ENCODE peak calls at places on chromosome 21, in ten cellular contexts. F is uterus, K is breast epithelium, D is esophagus squamous epithelium, B is sigmoid colon, N is IMR-90, S is ovary, E is K562, Z is right lobe of liver, V is stomach. X is an unnamed sample.

GRCh38 chr21:32806810-32807386 is 35.3 kb upstream of the PAXBP1 start:
- DNase-seq in F (no peak), K (no peak), D (no peak), B (no peak), N (peak; percentile 40), S (no peak), E (no peak), Z (no peak), V (no peak), X (no peak)

GRCh38 chr21:16287060-16287459 is 557.3 kb downstream of the USP25 start:
- DNase-seq in F (no peak), K (no peak), D (no peak), B (no peak), N (no peak), S (no peak), E (no peak), Z (no peak), V (no peak), X (no peak)

GRCh38 chr21:14526199-14526598 is 19.9 kb downstream of the SAMSN1 start:
- DNase-seq in F (no peak), K (no peak), D (no peak), B (no peak), N (no peak), S (no peak), E (no peak), Z (no peak), V (no peak), X (no peak)

GRCh38 chr21:36288651-36289243 is 31.2 kb upstream of the MORC3 start:
- DNase-seq in F (no peak), K (no peak), D (no peak), B (no peak), N (peak; percentile 51), S (no peak), E (no peak), Z (no peak), V (no peak), X (no peak)

GRCh38 chr21:28587748-28588147 is 404.9 kb downstream of the LTN1 start:
- DNase-seq in F (no peak), K (no peak), D (no peak), B (no peak), N (peak; percentile 24), S (no peak), E (no peak), Z (no peak), V (no peak), X (no peak)

GRCh38 chr21:41783476-41784150 is 16.8 kb upstream of the RIPK4 start:
- DNase-seq in F (no peak), K (peak; percentile 73), D (no peak), B (no peak), N (no peak), S (no peak), E (peak; percentile 80), Z (no peak), V (peak; percentile 85), X (no peak)

GRCh38 chr21:25375675-25376074 is 231.6 kb downstream of the MRPL39 start:
- DNase-seq in F (no peak), K (no peak), D (no peak), B (no peak), N (peak; percentile 53), S (no peak), E (no peak), Z (no peak), V (no peak), X (no peak)

GRCh38 chr21:17295997-17296396 is 216.8 kb upstream of the CXADR start:
- DNase-seq in F (no peak), K (no peak), D (no peak), B (no peak), N (no peak), S (no peak), E (no peak), Z (no peak), V (no peak), X (no peak)

DNA sequence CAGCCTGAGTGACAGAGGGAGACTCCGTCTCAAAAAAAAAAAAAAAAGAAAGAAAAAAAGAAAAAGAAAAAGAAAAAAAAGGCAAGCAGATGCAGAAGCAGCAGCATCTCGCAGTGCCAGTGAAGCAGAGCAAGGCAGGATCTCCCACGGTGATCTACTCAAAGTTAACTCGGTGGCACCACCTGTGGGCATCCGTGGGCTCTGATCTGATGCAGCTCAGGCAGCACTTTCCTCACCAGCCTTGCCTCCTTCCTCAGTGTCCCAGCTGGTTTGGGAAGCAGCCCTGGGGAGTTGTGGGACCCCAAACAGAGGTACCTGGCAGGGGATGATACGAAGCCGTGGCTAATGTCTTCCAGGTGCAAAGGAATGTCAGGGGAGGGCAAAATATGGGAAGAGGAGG is 104.3 kb upstream of the KRTAP19-8 start:
- DNase-seq in F (no peak), K (no peak), D (no peak), B (no peak), N (no peak), S (no peak), E (no peak), Z (no peak), V (no peak), X (no peak)
- TF ChIP-seq CTCF in F (no peak), K (no peak), D (no peak), B (no peak), N (no peak), S (no peak), E (no peak), Z (no peak), V (no peak), X (no peak)

GRCh38 chr21:40730051-40730760 is 116.8 kb downstream of the DSCAM start:
- DNase-seq in F (no peak), K (no peak), D (no peak), B (no peak), N (no peak), S (no peak), E (no peak), Z (no peak), V (no peak), X (no peak)

GRCh38 chr21:40731206-40731605 is 115.8 kb downstream of the DSCAM start:
- DNase-seq in F (no peak), K (no peak), D (no peak), B (no peak), N (no peak), S (no peak), E (no peak), Z (no peak), V (no peak), X (no peak)

GRCh38 chr21:40732998-40733397 is 114.0 kb downstream of the DSCAM start:
- DNase-seq in F (no peak), K (no peak), D (no peak), B (no peak), N (no peak), S (no peak), E (no peak), Z (no peak), V (no peak), X (no peak)

GRCh38 chr21:40732243-40732642 is 114.7 kb downstream of the DSCAM start:
- DNase-seq in F (no peak), K (no peak), D (no peak), B (no peak), N (no peak), S (no peak), E (no peak), Z (no peak), V (no peak), X (no peak)

GRCh38 chr21:40736145-40736544 is 110.8 kb downstream of the DSCAM start:
- DNase-seq in F (no peak), K (no peak), D (no peak), B (no peak), N (no peak), S (no peak), E (no peak), Z (no peak), V (no peak), X (no peak)
- H3K27me3 ChIP-seq in F (no peaks in the 10 kb centered on the region), K (no peaks in the 10 kb centered on the region), D (no peaks in the 10 kb centered on the region), B (no peaks in the 10 kb centered on the region), N (no peaks in the 10 kb centered on the region), S (no peaks in the 10 kb centered on the region), E (no peaks in the 10 kb centered on the region), Z (no peaks in the 10 kb centered on the region), V (no peaks in the 10 kb centered on the region), X (no peaks in the 10 kb centered on the region)

GRCh38 chr21:43866233-43866632 is 1.2 kb downstream of the AGPAT3 start:
- DNase-seq in F (peak; percentile 62), K (no peak), D (no peak), B (peak; percentile 83), N (peak; percentile 57), S (peak; percentile 77), E (peak; percentile 69), Z (no peak), V (no peak), X (peak; percentile 44)

GRCh38 chr21:43865471-43866181 is 603 bp downstream of the AGPAT3 start:
- DNase-seq in F (peak; percentile 52), K (no peak), D (no peak), B (peak; percentile 73), N (peak; percentile 15), S (peak; percentile 71), E (peak; percentile 65), Z (peak; percentile 74), V (peak; percentile 69), X (peak; percentile 54)

GRCh38 chr21:43866659-43867331 is 1.8 kb downstream of the AGPAT3 start:
- DNase-seq in F (no peak), K (no peak), D (no peak), B (no peak), N (no peak), S (peak; percentile 42), E (peak; percentile 57), Z (peak; percentile 85), V (peak; percentile 78), X (no peak)

GRCh38 chr21:43864806-43865470 is at the start of gene AGPAT3:
- DNase-seq in F (no peak), K (no peak), D (no peak), B (no peak), N (no peak), S (peak; percentile 53), E (peak; percentile 56), Z (peak; percentile 61), V (no peak), X (no peak)

DNA sequence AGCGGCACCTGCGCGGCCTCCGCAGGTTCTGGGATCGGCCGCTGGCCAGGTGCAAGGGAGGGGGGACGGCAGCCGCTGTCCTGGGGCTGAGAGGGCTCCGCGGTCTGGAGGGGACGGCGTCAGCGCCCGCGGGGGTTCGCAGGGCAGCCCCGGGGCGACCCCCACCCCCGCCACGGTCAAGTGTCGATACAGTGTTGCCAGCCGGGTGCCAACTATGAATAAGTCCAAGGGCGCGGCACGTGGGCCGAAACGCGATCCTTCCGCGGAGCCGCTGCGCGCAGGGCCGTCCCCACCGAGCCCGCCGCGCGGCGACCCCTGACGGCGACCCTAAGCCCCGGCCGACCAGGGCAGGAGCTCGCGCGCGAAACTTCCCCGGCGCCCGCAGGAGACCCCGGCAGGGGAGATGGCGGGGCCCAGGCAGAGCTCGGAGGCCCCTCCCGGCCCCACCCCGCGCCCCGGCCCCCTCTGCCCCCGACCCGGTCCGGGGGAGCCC is 664 bp upstream of the AGPAT3 start:
- DNase-seq in F (no peak), K (peak; percentile 67), D (no peak), B (peak; percentile 70), N (peak; percentile 16), S (peak; percentile 71), E (peak; percentile 60), Z (peak; percentile 74), V (peak; percentile 79), X (peak; percentile 48)
- TF ChIP-seq POLR2A in F (no peak), K (peak; percentile 58), D (peak; percentile 71), B (no peak), N (no peak), S (no peak), E (peak; percentile 60), Z (peak; percentile 53), V (no peak), X (no peak)

DNA sequence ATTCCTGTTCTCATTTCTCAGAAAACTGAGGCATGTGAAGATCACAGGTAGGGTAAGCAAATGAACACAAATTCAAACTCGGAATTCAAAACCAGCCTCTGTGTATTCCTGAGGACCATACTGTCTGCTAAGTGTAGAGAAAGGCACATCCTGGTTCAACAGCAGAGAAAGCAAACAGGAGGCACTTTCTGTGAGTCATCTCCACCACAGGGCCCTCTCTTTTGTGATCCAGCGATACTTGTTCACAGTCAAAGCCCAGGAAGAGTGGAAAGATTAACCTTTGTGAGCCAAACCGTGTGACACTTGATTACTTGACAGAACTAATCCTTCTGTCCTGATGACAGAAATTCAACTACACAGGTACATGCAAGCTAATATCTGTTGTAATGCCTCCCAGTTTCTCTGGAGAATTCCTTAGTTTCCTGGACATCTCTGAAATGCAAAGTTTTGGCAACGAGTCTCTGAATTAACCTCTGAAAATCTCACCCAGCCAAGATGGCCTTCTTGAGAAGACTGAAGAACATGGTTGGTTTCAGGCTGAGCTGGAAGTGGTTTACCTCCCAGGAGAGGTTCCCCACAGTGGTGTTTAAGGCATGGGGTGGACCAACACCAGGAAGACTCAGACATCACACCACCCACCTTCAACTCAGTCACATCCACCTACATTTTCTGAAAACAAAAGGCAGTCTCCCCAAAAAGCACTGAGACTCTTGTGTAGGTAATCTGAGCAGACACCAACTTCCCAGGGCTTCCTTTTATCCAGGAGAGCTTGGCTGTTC is 98.2 kb upstream of the ERG start:
- DNase-seq in F (no peak), K (no peak), D (no peak), B (no peak), N (no peak), S (no peak), E (no peak), Z (no peak), V (no peak), X (no peak)
- TF ChIP-seq CTCF in F (no peak), K (no peak), D (no peak), B (no peak), N (no peak), S (no peak), E (no peak), Z (no peak), V (no peak), X (no peak)